ENCODE peak calls at places on chromosomes 7 and 10, in six cellular contexts. One of them, this sample, is unnamed.

GRCh38 chr10:27448926-27449325 is 55.2 kb upstream of the RAB18 start:
- DNase-seq in activated CD4-positive, alpha-beta memory T cell treated with anti-CD3 and anti-CD28 coated beads, Interleukin-2, amount 10 ng/mL, durations not matched to agents 7 days and 5 days: no peak
- DNase-seq in AG09309: peak; percentile 24
- DNase-seq in psoas muscle: no peak
- DNase-seq in heart right ventricle: no peak
- DNase-seq in erythroblast: no peak
- DNase-seq in this sample: no peak

GRCh38 chr10:79910836-79911235 is 38.1 kb downstream of the SFTPD start:
- DNase-seq in AG09309: no peak
- DNase-seq in activated CD4-positive, alpha-beta memory T cell treated with anti-CD3 and anti-CD28 coated beads, Interleukin-2, amount 10 ng/mL, durations not matched to agents 7 days and 5 days: no peak
- DNase-seq in erythroblast: no peak
- DNase-seq in psoas muscle: no peak
- DNase-seq in heart right ventricle: no peak
- DNase-seq in this sample: no peak

GRCh38 chr10:52284416-52285013 is 29.6 kb upstream of the DKK1 start:
- DNase-seq in erythroblast: no peak
- DNase-seq in activated CD4-positive, alpha-beta memory T cell treated with anti-CD3 and anti-CD28 coated beads, Interleukin-2, amount 10 ng/mL, durations not matched to agents 7 days and 5 days: no peak
- DNase-seq in AG09309: no peak
- DNase-seq in heart right ventricle: no peak
- DNase-seq in psoas muscle: no peak
- DNase-seq in this sample: no peak

GRCh38 chr10:122446668-122447410 is 7.6 kb upstream of the ARMS2 start:
- DNase-seq in erythroblast: no peak
- DNase-seq in heart right ventricle: no peak
- DNase-seq in activated CD4-positive, alpha-beta memory T cell treated with anti-CD3 and anti-CD28 coated beads, Interleukin-2, amount 10 ng/mL, durations not matched to agents 7 days and 5 days: no peak
- DNase-seq in psoas muscle: no peak
- DNase-seq in AG09309: no peak
- DNase-seq in this sample: peak; percentile 77

GRCh38 chr7:90645784-90646183 is 49.7 kb downstream of the CDK14 start:
- DNase-seq in heart right ventricle: no peak
- DNase-seq in psoas muscle: no peak
- DNase-seq in erythroblast: no peak
- DNase-seq in activated CD4-positive, alpha-beta memory T cell treated with anti-CD3 and anti-CD28 coated beads, Interleukin-2, amount 10 ng/mL, durations not matched to agents 7 days and 5 days: no peak
- DNase-seq in AG09309: no peak
- DNase-seq in this sample: no peak

GRCh38 chr10:118584181-118584954 is 11.1 kb downstream of the PRLHR start:
- DNase-seq in psoas muscle: no peak
- DNase-seq in erythroblast: no peak
- DNase-seq in AG09309: peak; percentile 40
- DNase-seq in activated CD4-positive, alpha-beta memory T cell treated with anti-CD3 and anti-CD28 coated beads, Interleukin-2, amount 10 ng/mL, durations not matched to agents 7 days and 5 days: no peak
- DNase-seq in heart right ventricle: no peak
- DNase-seq in this sample: no peak

GRCh38 chr10:112843623-112844022 is 106.4 kb upstream of the TCF7L2 start:
- DNase-seq in psoas muscle: no peak
- DNase-seq in erythroblast: peak; percentile 42
- DNase-seq in activated CD4-positive, alpha-beta memory T cell treated with anti-CD3 and anti-CD28 coated beads, Interleukin-2, amount 10 ng/mL, durations not matched to agents 7 days and 5 days: no peak
- DNase-seq in AG09309: no peak
- DNase-seq in heart right ventricle: no peak
- DNase-seq in this sample: no peak

GRCh38 chr7:119270045-119270464 is 1002.9 kb upstream of the KCND2 start:
- DNase-seq in psoas muscle: no peak
- DNase-seq in heart right ventricle: no peak
- DNase-seq in AG09309: no peak
- DNase-seq in erythroblast: peak; percentile 51
- DNase-seq in activated CD4-positive, alpha-beta memory T cell treated with anti-CD3 and anti-CD28 coated beads, Interleukin-2, amount 10 ng/mL, durations not matched to agents 7 days and 5 days: peak; percentile 37
- DNase-seq in this sample: peak; percentile 45

GRCh38 chr10:73865459-73866442 is 8.6 kb downstream of the CAMK2G start:
- DNase-seq in activated CD4-positive, alpha-beta memory T cell treated with anti-CD3 and anti-CD28 coated beads, Interleukin-2, amount 10 ng/mL, durations not matched to agents 7 days and 5 days: peak; percentile 70
- DNase-seq in heart right ventricle: peak; percentile 47
- DNase-seq in erythroblast: no peak
- DNase-seq in AG09309: no peak
- DNase-seq in psoas muscle: no peak
- DNase-seq in this sample: no peak

GRCh38 chr7:86708334-86708733 is 64.6 kb downstream of the GRM3 start:
- DNase-seq in heart right ventricle: no peak
- DNase-seq in erythroblast: no peak
- DNase-seq in activated CD4-positive, alpha-beta memory T cell treated with anti-CD3 and anti-CD28 coated beads, Interleukin-2, amount 10 ng/mL, durations not matched to agents 7 days and 5 days: no peak
- DNase-seq in AG09309: no peak
- DNase-seq in psoas muscle: no peak
- DNase-seq in this sample: no peak

GRCh38 chr7:132072873-132073272 is 503.4 kb downstream of the PLXNA4 start:
- DNase-seq in heart right ventricle: no peak
- DNase-seq in activated CD4-positive, alpha-beta memory T cell treated with anti-CD3 and anti-CD28 coated beads, Interleukin-2, amount 10 ng/mL, durations not matched to agents 7 days and 5 days: no peak
- DNase-seq in AG09309: no peak
- DNase-seq in psoas muscle: no peak
- DNase-seq in erythroblast: no peak
- DNase-seq in this sample: no peak

GRCh38 chr7:48180981-48181380 is 9.7 kb downstream of the ABCA13 start:
- DNase-seq in heart right ventricle: no peak
- DNase-seq in activated CD4-positive, alpha-beta memory T cell treated with anti-CD3 and anti-CD28 coated beads, Interleukin-2, amount 10 ng/mL, durations not matched to agents 7 days and 5 days: no peak
- DNase-seq in psoas muscle: no peak
- DNase-seq in erythroblast: no peak
- DNase-seq in AG09309: peak; percentile 66
- DNase-seq in this sample: no peak

GRCh38 chr7:142791502-142791901 is 20.7 kb downstream of the PRSS2 start:
- DNase-seq in heart right ventricle: no peak
- DNase-seq in activated CD4-positive, alpha-beta memory T cell treated with anti-CD3 and anti-CD28 coated beads, Interleukin-2, amount 10 ng/mL, durations not matched to agents 7 days and 5 days: no peak
- DNase-seq in erythroblast: no peak
- DNase-seq in psoas muscle: no peak
- DNase-seq in AG09309: no peak
- DNase-seq in this sample: no peak

GRCh38 chr7:156151082-156151481 is 338.8 kb upstream of the SHH start:
- DNase-seq in AG09309: no peak
- DNase-seq in psoas muscle: no peak
- DNase-seq in heart right ventricle: no peak
- DNase-seq in activated CD4-positive, alpha-beta memory T cell treated with anti-CD3 and anti-CD28 coated beads, Interleukin-2, amount 10 ng/mL, durations not matched to agents 7 days and 5 days: no peak
- DNase-seq in erythroblast: no peak
- DNase-seq in this sample: no peak

GRCh38 chr7:100119701-100120517 is 475 bp downstream of the CNPY4 start:
- DNase-seq in activated CD4-positive, alpha-beta memory T cell treated with anti-CD3 and anti-CD28 coated beads, Interleukin-2, amount 10 ng/mL, durations not matched to agents 7 days and 5 days: peak; percentile 80
- DNase-seq in heart right ventricle: peak; percentile 51
- DNase-seq in psoas muscle: peak; percentile 68
- DNase-seq in erythroblast: peak; percentile 77
- DNase-seq in AG09309: no peak
- DNase-seq in this sample: peak; percentile 64

GRCh38 chr7:98346515-98347069 is 54.3 kb downstream of the BAIAP2L1 start:
- DNase-seq in psoas muscle: no peak
- DNase-seq in activated CD4-positive, alpha-beta memory T cell treated with anti-CD3 and anti-CD28 coated beads, Interleukin-2, amount 10 ng/mL, durations not matched to agents 7 days and 5 days: no peak
- DNase-seq in AG09309: no peak
- DNase-seq in heart right ventricle: no peak
- DNase-seq in erythroblast: no peak
- DNase-seq in this sample: no peak

GRCh38 chr10:124646483-124647352 is 97.5 kb downstream of the FAM53B start:
- DNase-seq in AG09309: peak; percentile 37
- DNase-seq in activated CD4-positive, alpha-beta memory T cell treated with anti-CD3 and anti-CD28 coated beads, Interleukin-2, amount 10 ng/mL, durations not matched to agents 7 days and 5 days: no peak
- DNase-seq in psoas muscle: peak; percentile 81
- DNase-seq in erythroblast: peak; percentile 86
- DNase-seq in heart right ventricle: peak; percentile 79
- DNase-seq in this sample: no peak

GRCh38 chr10:17200885-17201164 is 647 bp downstream of the TRDMT1 start:
- DNase-seq in heart right ventricle: no peak
- DNase-seq in erythroblast: peak; percentile 57
- DNase-seq in psoas muscle: no peak
- DNase-seq in AG09309: no peak
- DNase-seq in activated CD4-positive, alpha-beta memory T cell treated with anti-CD3 and anti-CD28 coated beads, Interleukin-2, amount 10 ng/mL, durations not matched to agents 7 days and 5 days: no peak
- DNase-seq in this sample: peak; percentile 31

GRCh38 chr10:128457136-128457535 is 330.9 kb upstream of the MKI67 start:
- DNase-seq in erythroblast: no peak
- DNase-seq in AG09309: no peak
- DNase-seq in psoas muscle: no peak
- DNase-seq in activated CD4-positive, alpha-beta memory T cell treated with anti-CD3 and anti-CD28 coated beads, Interleukin-2, amount 10 ng/mL, durations not matched to agents 7 days and 5 days: no peak
- DNase-seq in heart right ventricle: no peak
- DNase-seq in this sample: no peak

GRCh38 chr10:102579206-102579790 is 65.0 kb upstream of the TRIM8 start:
- DNase-seq in erythroblast: no peak
- DNase-seq in heart right ventricle: no peak
- DNase-seq in activated CD4-positive, alpha-beta memory T cell treated with anti-CD3 and anti-CD28 coated beads, Interleukin-2, amount 10 ng/mL, durations not matched to agents 7 days and 5 days: no peak
- DNase-seq in AG09309: no peak
- DNase-seq in psoas muscle: no peak
- DNase-seq in this sample: no peak

GRCh38 chr7:30837581-30837980 is 66.4 kb downstream of the MINDY4 start:
- DNase-seq in AG09309: no peak
- DNase-seq in activated CD4-positive, alpha-beta memory T cell treated with anti-CD3 and anti-CD28 coated beads, Interleukin-2, amount 10 ng/mL, durations not matched to agents 7 days and 5 days: no peak
- DNase-seq in psoas muscle: no peak
- DNase-seq in erythroblast: no peak
- DNase-seq in heart right ventricle: no peak
- DNase-seq in this sample: no peak

GRCh38 chr7:149459201-149459539 is 1.7 kb downstream of the ZNF777 start:
- DNase-seq in heart right ventricle: no peak
- DNase-seq in AG09309: no peak
- DNase-seq in psoas muscle: no peak
- DNase-seq in erythroblast: no peak
- DNase-seq in activated CD4-positive, alpha-beta memory T cell treated with anti-CD3 and anti-CD28 coated beads, Interleukin-2, amount 10 ng/mL, durations not matched to agents 7 days and 5 days: no peak
- DNase-seq in this sample: no peak

GRCh38 chr7:8177109-8177933 is 84.6 kb downstream of the ICA1 start:
- DNase-seq in psoas muscle: no peak
- DNase-seq in activated CD4-positive, alpha-beta memory T cell treated with anti-CD3 and anti-CD28 coated beads, Interleukin-2, amount 10 ng/mL, durations not matched to agents 7 days and 5 days: no peak
- DNase-seq in erythroblast: peak; percentile 69
- DNase-seq in heart right ventricle: no peak
- DNase-seq in AG09309: no peak
- DNase-seq in this sample: no peak

GRCh38 chr10:125820705-125821104 is 2.4 kb downstream of the UROS start:
- DNase-seq in AG09309: no peak
- DNase-seq in erythroblast: peak; percentile 48
- DNase-seq in psoas muscle: no peak
- DNase-seq in heart right ventricle: no peak
- DNase-seq in activated CD4-positive, alpha-beta memory T cell treated with anti-CD3 and anti-CD28 coated beads, Interleukin-2, amount 10 ng/mL, durations not matched to agents 7 days and 5 days: no peak
- DNase-seq in this sample: no peak

GRCh38 chr10:124992462-124993344 is 50.8 kb downstream of the ZRANB1 start:
- DNase-seq in activated CD4-positive, alpha-beta memory T cell treated with anti-CD3 and anti-CD28 coated beads, Interleukin-2, amount 10 ng/mL, durations not matched to agents 7 days and 5 days: peak; percentile 24
- DNase-seq in erythroblast: peak; percentile 65
- DNase-seq in heart right ventricle: peak; percentile 38
- DNase-seq in psoas muscle: peak; percentile 72
- DNase-seq in AG09309: peak; percentile 3
- DNase-seq in this sample: peak; percentile 58

GRCh38 chr7:36021367-36021766 is 131.7 kb upstream of the EEPD1 start:
- DNase-seq in activated CD4-positive, alpha-beta memory T cell treated with anti-CD3 and anti-CD28 coated beads, Interleukin-2, amount 10 ng/mL, durations not matched to agents 7 days and 5 days: no peak
- DNase-seq in psoas muscle: no peak
- DNase-seq in erythroblast: peak; percentile 14
- DNase-seq in heart right ventricle: no peak
- DNase-seq in AG09309: no peak
- DNase-seq in this sample: no peak

GRCh38 chr10:15879058-15879457 is 18.8 kb upstream of the MINDY3 start:
- DNase-seq in psoas muscle: no peak
- DNase-seq in AG09309: no peak
- DNase-seq in activated CD4-positive, alpha-beta memory T cell treated with anti-CD3 and anti-CD28 coated beads, Interleukin-2, amount 10 ng/mL, durations not matched to agents 7 days and 5 days: no peak
- DNase-seq in erythroblast: peak; percentile 49
- DNase-seq in heart right ventricle: no peak
- DNase-seq in this sample: peak; percentile 52

GRCh38 chr7:30911561-30911969 is at the start of gene AQP1:
- DNase-seq in heart right ventricle: peak; percentile 87
- DNase-seq in psoas muscle: peak; percentile 65
- DNase-seq in erythroblast: peak; percentile 64
- DNase-seq in activated CD4-positive, alpha-beta memory T cell treated with anti-CD3 and anti-CD28 coated beads, Interleukin-2, amount 10 ng/mL, durations not matched to agents 7 days and 5 days: no peak
- DNase-seq in AG09309: no peak
- DNase-seq in this sample: no peak

GRCh38 chr10:25142465-25142864 is 32.3 kb upstream of the GPR158 start:
- DNase-seq in psoas muscle: no peak
- DNase-seq in AG09309: no peak
- DNase-seq in erythroblast: no peak
- DNase-seq in heart right ventricle: no peak
- DNase-seq in activated CD4-positive, alpha-beta memory T cell treated with anti-CD3 and anti-CD28 coated beads, Interleukin-2, amount 10 ng/mL, durations not matched to agents 7 days and 5 days: no peak
- DNase-seq in this sample: no peak

This sample was measured in HEK293T.